ENCODE peak calls at places on chromosomes 7 and 10, in four cellular contexts. Y, Q, W and L are unnamed samples. For H3K36me3 and H3K9me3, the result is how much of the 10 kb centered on the place peaks cover.

GRCh38 chr7:148253629-148254028 is 336.9 kb upstream of the C7orf33 start:
- DNase-seq in Y (no peak), Q (no peak), W (no peak), L (no peak)

GRCh38 chr10:109429956-109430760 is 493.2 kb downstream of the XPNPEP1 start:
- DNase-seq in Y (no peak), Q (no peak), W (no peak), L (no peak)

GRCh38 chr10:113880236-113880635 is 25.8 kb downstream of the NHLRC2 start:
- DNase-seq in Q (no peak), W (no peak), Y (no peak), L (no peak)

GRCh38 chr10:113228570-113228969 is 278.5 kb downstream of the TCF7L2 start:
- DNase-seq in W (no peak), Q (no peak), Y (no peak), L (no peak)

GRCh38 chr7:98423043-98423442 is 22.2 kb upstream of the BAIAP2L1 start:
- DNase-seq in Q (no peak), W (no peak), Y (no peak), L (peak)

GRCh38 chr10:44647877-44648542 is 263.1 kb upstream of the CXCL12 start:
- DNase-seq in Q (no peak), Y (no peak), W (peak), L (peak)

GRCh38 chr10:27601519-27601918 is 97.4 kb downstream of the RAB18 start:
- DNase-seq in Q (no peak), W (no peak), Y (peak), L (no peak)

GRCh38 chr10:14736600-14737081 is 38.1 kb downstream of the FAM107B start:
- DNase-seq in W (peak), Y (peak), Q (no peak), L (no peak)

GRCh38 chr10:88835095-88835909 is 16.3 kb downstream of the ANKRD22 start:
- DNase-seq in Y (peak), Q (peak), W (peak), L (peak)

GRCh38 chr7:24213311-24213710 is 70.7 kb upstream of the NPY start:
- DNase-seq in Y (peak), Q (no peak), W (no peak), L (no peak)

GRCh38 chr10:122344741-122345258 is 29.7 kb upstream of the PLEKHA1 start:
- DNase-seq in Y (no peak), W (peak), Q (no peak), L (no peak)

GRCh38 chr10:99731296-99732032 is 463 bp downstream of the COX15 start:
- DNase-seq in Y (no peak), Q (no peak), W (no peak), L (no peak)

GRCh38 chr10:132186488-132187413 is at the start of gene DPYSL4:
- DNase-seq in Q (no peak), Y (peak), W (peak), L (no peak)

GRCh38 chr10:21964983-21965665 is 38.4 kb downstream of the DNAJC1 start:
- DNase-seq in Y (no peak), W (no peak), Q (no peak), L (no peak)

GRCh38 chr7:138460649-138461607 is 869 bp downstream of the TRIM24 start:
- DNase-seq in W (peak), Q (no peak), Y (peak), L (peak)

GRCh38 chr10:116041948-116042347 is 231.1 kb downstream of the GFRA1 start:
- DNase-seq in W (no peak), Q (no peak), Y (no peak), L (no peak)

GRCh38 chr7:150948791-150949251 is 29.3 kb downstream of the KCNH2 start:
- DNase-seq in W (no peak), Q (no peak), Y (no peak), L (no peak)

GRCh38 chr7:36390199-36391090 is 783 bp downstream of the ANLN start:
- DNase-seq in Q (peak), Y (peak), W (peak), L (peak)

GRCh38 chr10:130479146-130479545 is 343.0 kb downstream of the GLRX3 start:
- DNase-seq in Y (no peak), Q (no peak), W (no peak), L (no peak)

GRCh38 chr10:33899578-33900531 is 565.4 kb upstream of the NRP1 start:
- DNase-seq in Q (no peak), W (no peak), Y (no peak), L (no peak)

GRCh38 chr10:111148440-111148839 is 71.6 kb downstream of the ADRA2A start:
- DNase-seq in Q (no peak), W (no peak), Y (no peak), L (no peak)

GRCh38 chr10:103752680-103753248 is 102.6 kb downstream of the SH3PXD2A start:
- DNase-seq in Y (no peak), W (no peak), Q (no peak), L (peak)

GRCh38 chr7:22481726-22482125 is 18.3 kb downstream of the STEAP1B start:
- DNase-seq in Q (no peak), W (peak), Y (no peak), L (peak)

GRCh38 chr10:125985557-125986246 is 89.3 kb downstream of the FANK1 start:
- DNase-seq in Y (no peak), Q (no peak), W (no peak), L (no peak)

GRCh38 chr7:50781371-50781770 is 1.3 kb downstream of the GRB10 start:
- DNase-seq in Q (no peak), Y (no peak), W (no peak), L (no peak)

GRCh38 chr7:27159278-27160146 is 3.0 kb upstream of the HOXA7 start:
- DNase-seq in Y (no peak), Q (no peak), W (no peak), L (no peak)

GRCh38 chr10:54869022-54869421 is 68.0 kb upstream of the PCDH15 start:
- DNase-seq in Q (no peak), W (no peak), Y (no peak), L (no peak)

GRCh38 chr10:84452006-84452405 is 123.6 kb downstream of the CCSER2 start:
- DNase-seq in Q (no peak), W (no peak), Y (no peak), L (no peak)

GRCh38 chr7:38453187-38453586 is 178.0 kb downstream of the AMPH start:
- DNase-seq in W (no peak), Q (no peak), Y (peak), L (no peak)

GRCh38 chr7:36010656-36011587 is 142.1 kb upstream of the EEPD1 start:
- DNase-seq in Q (peak), Y (peak), W (no peak), L (no peak)

GRCh38 chr7:30091431-30092386 is 43.1 kb upstream of the MTURN start:
- DNase-seq in W (no peak), Y (no peak), Q (no peak), L (no peak)

GRCh38 chr10:124174673-124175645 is 81.6 kb upstream of the CHST15 start:
- DNase-seq in Q (no peak), W (no peak), Y (no peak), L (no peak)

DNA sequence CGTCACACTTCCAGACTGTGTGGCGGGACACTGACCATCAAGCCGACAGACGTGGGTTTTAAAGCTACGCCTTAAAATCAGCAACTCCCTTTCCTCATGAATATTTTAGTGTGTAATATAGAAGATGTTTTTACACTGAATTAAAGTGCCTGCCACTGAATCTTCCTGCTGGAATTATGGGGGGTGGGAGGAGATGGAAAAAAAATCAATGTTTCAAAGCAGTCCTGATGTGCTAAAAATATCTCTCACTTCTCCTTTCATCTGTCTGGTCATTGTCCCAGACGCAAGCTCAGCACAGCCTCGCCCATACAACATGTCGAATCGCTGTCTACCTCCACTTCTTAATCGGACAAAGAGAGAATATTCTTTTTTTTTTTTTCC is 165.1 kb upstream of the KLF14 start:
- DNase-seq in Y (no peak), W (no peak), Q (no peak), L (no peak)
- H3K36me3 ChIP-seq in Y (under half), W (under half), Q (under half), L (under half)

GRCh38 chr7:4406288-4407058 is 275.6 kb upstream of the FOXK1 start:
- DNase-seq in Y (no peak), W (no peak), Q (peak), L (no peak)
- H3K9me3 ChIP-seq in Y (under half), W (under half), Q (under half), L (under half)

GRCh38 chr7:55179897-55180682 is 161.3 kb downstream of the EGFR start:
- DNase-seq in W (no peak), Q (no peak), Y (no peak), L (no peak)

GRCh38 chr7:55180821-55181542 is 162.2 kb downstream of the EGFR start:
- DNase-seq in Q (no peak), W (no peak), Y (no peak), L (no peak)

GRCh38 chr7:55177589-55178261 is 158.9 kb downstream of the EGFR start:
- DNase-seq in Y (no peak), Q (no peak), W (no peak), L (peak)

GRCh38 chr7:55178292-55178862 is 159.6 kb downstream of the EGFR start:
- DNase-seq in Y (no peak), Q (no peak), W (no peak), L (no peak)

GRCh38 chr7:55178863-55179773 is 160.3 kb downstream of the EGFR start:
- DNase-seq in Q (no peak), W (no peak), Y (peak), L (no peak)
- H3K36me3 ChIP-seq in Q (under half), W (under half), Y (under half), L (under half)

GRCh38 chr7:258476-259190 is 31.3 kb upstream of the FOXL3 start:
- DNase-seq in W (no peak), Q (no peak), Y (no peak), L (no peak)
- H3K9me3 ChIP-seq in W (under half), Q (under half), Y (under half), L (under half)

DNA sequence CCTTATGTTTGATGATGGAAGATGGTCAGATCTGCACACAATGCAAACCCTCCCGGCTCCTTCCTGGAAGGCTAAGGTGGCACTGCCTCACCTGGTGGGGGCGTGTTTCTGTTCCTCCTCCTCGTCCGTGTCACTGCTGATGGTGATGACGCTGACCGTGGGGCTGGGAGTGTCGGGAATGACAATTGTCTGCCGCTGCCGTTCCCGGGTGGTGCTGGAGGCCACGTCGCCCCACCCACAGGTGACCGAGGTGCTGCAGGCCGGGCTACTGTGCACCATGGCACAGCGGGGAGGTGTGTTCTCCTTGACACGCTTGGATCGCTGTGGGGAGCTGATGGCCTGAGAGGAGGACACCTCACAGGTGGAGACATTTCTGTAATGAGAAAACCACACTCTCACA is 73.1 kb downstream of the CLEC2L start:
- DNase-seq in W (no peak), Y (no peak), Q (no peak), L (no peak)
- H3K36me3 ChIP-seq in W (under half), Y (half or more), Q (half or more), L (under half)

GRCh38 chr7:157538735-157539134 is 201.9 kb downstream of the DNAJB6 start:
- DNase-seq in Y (no peak), Q (no peak), W (no peak), L (no peak)

GRCh38 chr7:157540020-157540419 is 203.2 kb downstream of the DNAJB6 start:
- DNase-seq in Q (no peak), W (no peak), Y (no peak), L (no peak)

GRCh38 chr7:157539521-157539920 is 202.7 kb downstream of the DNAJB6 start:
- DNase-seq in Y (no peak), W (no peak), Q (no peak), L (no peak)

GRCh38 chr7:157537056-157537455 is 200.3 kb downstream of the DNAJB6 start:
- DNase-seq in W (no peak), Y (no peak), Q (no peak), L (no peak)

DNA sequence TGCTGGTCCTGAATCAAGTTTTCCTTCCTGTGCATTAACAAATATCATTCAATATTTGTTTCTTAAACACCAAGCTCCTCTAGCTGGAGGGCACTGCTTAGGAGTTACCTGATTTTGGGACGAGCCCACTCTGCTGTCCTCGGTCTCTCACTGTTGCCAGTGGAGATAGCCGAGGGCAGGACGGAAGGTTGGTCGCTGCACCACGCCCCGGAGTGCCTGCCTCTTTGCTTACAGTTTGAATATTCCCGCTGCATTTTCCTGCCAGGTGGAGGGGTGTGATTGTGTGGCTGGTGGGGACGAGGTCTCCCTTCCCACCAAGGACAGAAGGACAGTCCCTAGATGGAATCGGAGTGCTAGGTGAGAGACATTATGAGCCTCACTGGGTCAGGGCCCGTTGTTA is 201.5 kb downstream of the DNAJB6 start:
- DNase-seq in Q (no peak), Y (no peak), W (no peak), L (no peak)
- H3K9me3 ChIP-seq in Q (under half), Y (under half), W (under half), L (under half)

GRCh38 chr10:68462536-68462935 is 9.2 kb downstream of the DNA2 start:
- DNase-seq in Q (no peak), W (no peak), Y (no peak), L (no peak)
- H3K36me3 ChIP-seq in Q (under half), W (under half), Y (under half), L (under half)

GRCh38 chr10:24720096-24720495 is 3.6 kb downstream of the ARHGAP21 start:
- DNase-seq in W (no peak), Y (no peak), Q (no peak), L (no peak)
- H3K9me3 ChIP-seq in W (under half), Y (under half), Q (under half), L (under half)